ENCODE peak calls at places on chromosomes 16 and 17, in ten cellular contexts. B is stimulated activated CD4-positive, alpha-beta T cell treated with anti-CD3 and anti-CD28 coated beads, Interleukin-1b, Interleukin-23, amount 100 ng/mL, for 24 hours; F is T-helper 22 cell; Y is immature natural killer cell; O is activated T-helper 1 cell treated with anti-CD3 and anti-CD28 coated beads, Interleukin-2, amount 50 U/mL, for 16 hours; H is CD4-positive, alpha-beta memory T cell; A is choroid plexus epithelial cell; X is islet precursor cell; K is fibroblast of mammary gland; P is T-cell. S is an unnamed sample.

GRCh38 chr16:76207270-76207669 is 69.9 kb upstream of the CNTNAP4 start:
- DNase-seq in B (no peak), Y (no peak), K (no peak), H (no peak), P (no peak), F (no peak), A (no peak), O (no peak), X (peak), S (no peak)

GRCh38 chr17:77746391-77746790 is 212.1 kb upstream of the TNRC6C start:
- DNase-seq in K (no peak), X (no peak), F (no peak), Y (no peak), A (no peak), P (no peak), H (no peak), O (no peak), B (no peak), S (no peak)

GRCh38 chr16:75323198-75323597 is 71.8 kb upstream of the BCAR1 start:
- DNase-seq in X (no peak), A (no peak), O (no peak), F (no peak), K (no peak), P (no peak), B (no peak), Y (no peak), H (no peak), S (no peak)

GRCh38 chr17:30952645-30953393 is 18.0 kb upstream of the RNF135 start:
- DNase-seq in O (no peak), H (no peak), A (no peak), F (no peak), Y (no peak), X (no peak), P (no peak), B (no peak), K (no peak), S (no peak)

GRCh38 chr17:64115043-64115698 is 14.8 kb downstream of the ERN1 start:
- DNase-seq in O (no peak), F (no peak), P (no peak), Y (no peak), H (no peak), A (peak), X (no peak), B (no peak), K (peak), S (peak)

GRCh38 chr16:15790458-15790857 is 66.4 kb downstream of the MYH11 start:
- DNase-seq in X (no peak), F (no peak), A (peak), B (no peak), H (no peak), K (peak), O (no peak), P (no peak), Y (no peak), S (no peak)

GRCh38 chr17:16298140-16298662 is 55.1 kb downstream of the CENPV start:
- DNase-seq in B (no peak), X (no peak), H (no peak), F (no peak), P (no peak), A (no peak), Y (no peak), K (no peak), O (no peak), S (no peak)

GRCh38 chr16:28295213-28295612 is 2.9 kb downstream of the SBK1 start:
- DNase-seq in A (no peak), F (no peak), X (no peak), B (no peak), Y (no peak), K (no peak), O (no peak), P (no peak), H (no peak), S (no peak)

GRCh38 chr17:65677932-65678331 is 116.5 kb upstream of the AXIN2 start:
- DNase-seq in O (no peak), B (no peak), Y (no peak), A (peak), X (no peak), K (peak), F (no peak), P (no peak), H (no peak), S (no peak)

GRCh38 chr16:89455178-89455577 is 35.2 kb downstream of the ANKRD11 start:
- DNase-seq in X (no peak), B (no peak), Y (no peak), P (no peak), F (no peak), O (no peak), K (no peak), H (no peak), A (no peak), S (no peak)

GRCh38 chr17:2481760-2482159 is 29.9 kb downstream of the METTL16 start:
- DNase-seq in H (no peak), O (no peak), A (no peak), F (no peak), X (no peak), B (no peak), Y (no peak), K (no peak), P (no peak), S (no peak)

GRCh38 chr17:2089021-2089422 is 34.1 kb downstream of the HIC1 start:
- DNase-seq in K (peak), B (no peak), F (no peak), Y (no peak), P (no peak), X (no peak), A (peak), H (no peak), O (no peak), S (no peak)

GRCh38 chr16:11325404-11326083 is 19.7 kb upstream of the RMI2 start:
- DNase-seq in K (no peak), B (no peak), A (no peak), F (no peak), P (no peak), X (no peak), H (no peak), O (no peak), Y (no peak), S (no peak)

GRCh38 chr17:42632949-42633444 is 23.5 kb downstream of the TUBG1 start:
- DNase-seq in A (no peak), B (no peak), F (no peak), P (no peak), K (no peak), O (no peak), Y (no peak), X (no peak), H (no peak), S (no peak)

GRCh38 chr17:12603566-12603965 is 62.1 kb upstream of the MYOCD start:
- DNase-seq in B (no peak), Y (no peak), F (no peak), P (no peak), H (no peak), K (no peak), A (no peak), O (no peak), X (no peak), S (no peak)

GRCh38 chr16:79897444-79898146 is 297.1 kb upstream of the MAF start:
- DNase-seq in F (no peak), A (peak), K (peak), O (no peak), B (no peak), Y (no peak), H (no peak), P (no peak), X (peak), S (no peak)

GRCh38 chr16:88839745-88840588 is 16.8 kb downstream of the GALNS start:
- DNase-seq in P (no peak), Y (no peak), F (no peak), H (no peak), B (no peak), K (no peak), O (no peak), X (no peak), A (no peak), S (no peak)